ENCODE peak calls at places on chromosome 18, in eight cellular contexts. R is transverse colon, E is sigmoid colon, N is A549, S is lower leg skin, G is ovary, F is heart left ventricle, P is Peyer's patch. C is an unnamed sample.

GRCh38 chr18:76306685-76307292 is 188.3 kb downstream of the ZNF516 start:
- DNase-seq in R (no peak), E (no peak), N (no peak), S (no peak), G (no peak), F (no peak), P (no peak), C (no peak)

GRCh38 chr18:23963443-23964185 is 50.9 kb upstream of the TTC39C start:
- DNase-seq in R (no peak), E (no peak), N (no peak), S (no peak), G (no peak), F (no peak), P (peak), C (no peak)

GRCh38 chr18:68714356-68714706 is 577 bp downstream of the TMX3 start:
- DNase-seq in R (peak), E (no peak), N (peak), S (no peak), G (no peak), F (no peak), P (no peak), C (no peak)

GRCh38 chr18:12960846-12961397 is 13.1 kb downstream of the SEH1L start:
- DNase-seq in R (peak), E (no peak), N (no peak), S (no peak), G (no peak), F (no peak), P (no peak), C (no peak)

GRCh38 chr18:40789286-40789685 is 1165.7 kb upstream of the PIK3C3 start:
- DNase-seq in R (no peak), E (no peak), N (no peak), S (no peak), G (no peak), F (no peak), P (no peak), C (no peak)

GRCh38 chr18:63850010-63850409 is 37.5 kb upstream of the SERPINB2 start:
- DNase-seq in R (no peak), E (no peak), N (peak), S (peak), G (no peak), F (no peak), P (no peak), C (no peak)

GRCh38 chr18:6879508-6880195 is 150.1 kb downstream of the ARHGAP28 start:
- DNase-seq in R (no peak), E (no peak), N (no peak), S (no peak), G (no peak), F (no peak), P (no peak), C (no peak)

GRCh38 chr18:2856499-2856898 is 9.7 kb downstream of the EMILIN2 start:
- DNase-seq in R (no peak), E (peak), N (no peak), S (peak), G (no peak), F (no peak), P (no peak), C (no peak)

GRCh38 chr18:24869285-24869684 is 408.8 kb downstream of the HRH4 start:
- DNase-seq in R (no peak), E (no peak), N (no peak), S (no peak), G (no peak), F (no peak), P (no peak), C (no peak)

GRCh38 chr18:6728318-6728717 is 1.2 kb upstream of the ARHGAP28 start:
- DNase-seq in R (no peak), E (no peak), N (no peak), S (no peak), G (no peak), F (no peak), P (no peak), C (no peak)

GRCh38 chr18:45106331-45106774 is 425.7 kb downstream of the SETBP1 start:
- DNase-seq in R (peak), E (no peak), N (no peak), S (no peak), G (no peak), F (no peak), P (peak), C (no peak)

GRCh38 chr18:58861853-58862252 is 2.8 kb upstream of the ZNF532 start:
- DNase-seq in R (no peak), E (no peak), N (no peak), S (no peak), G (no peak), F (no peak), P (peak), C (no peak)

GRCh38 chr18:58862404-58862803 is 2.3 kb upstream of the ZNF532 start:
- DNase-seq in R (no peak), E (peak), N (no peak), S (peak), G (no peak), F (no peak), P (peak), C (no peak)

GRCh38 chr18:58863539-58864145 is 1.0 kb upstream of the ZNF532 start:
- DNase-seq in R (peak), E (peak), N (no peak), S (peak), G (peak), F (peak), P (peak), C (peak)

GRCh38 chr18:58861353-58861752 is 3.3 kb upstream of the ZNF532 start:
- DNase-seq in R (no peak), E (peak), N (no peak), S (no peak), G (no peak), F (no peak), P (no peak), C (no peak)

GRCh38 chr18:58862851-58863538 is 1.7 kb upstream of the ZNF532 start:
- DNase-seq in R (peak), E (peak), N (peak), S (peak), G (peak), F (peak), P (peak), C (peak)
- TF ChIP-seq POLR2A in R (no peak), E (no peak), N (no peak), S (no peak), G (no peak), F (no peak), P (no peak), C (no peak)

GRCh38 chr18:9914584-9915290 is 921 bp downstream of the VAPA start:
- DNase-seq in R (peak), E (peak), N (peak), S (peak), G (peak), F (peak), P (peak), C (peak)
- TF ChIP-seq CTCF in R (no peak), E (no peak), N (no peak), S (no peak), G (no peak), F (no peak), P (no peak), C (no peak)

GRCh38 chr18:78105611-78106010 is 856.0 kb downstream of the GALR1 start:
- DNase-seq in R (no peak), E (no peak), N (no peak), S (peak), G (no peak), F (no peak), P (no peak), C (no peak)
- TF ChIP-seq POLR2A in R (no peak), E (no peak), N (no peak), S (no peak), G (no peak), F (no peak), P (no peak), C (no peak)

GRCh38 chr18:35267161-35267651 is 22.8 kb downstream of the ZSCAN30 start:
- DNase-seq in R (peak), E (peak), N (no peak), S (peak), G (peak), F (peak), P (peak), C (peak)

GRCh38 chr18:35271656-35272055 is 18.4 kb downstream of the ZSCAN30 start:
- DNase-seq in R (no peak), E (no peak), N (no peak), S (no peak), G (no peak), F (no peak), P (no peak), C (no peak)

GRCh38 chr18:35268811-35269210 is 21.2 kb downstream of the ZSCAN30 start:
- DNase-seq in R (no peak), E (no peak), N (no peak), S (no peak), G (no peak), F (no peak), P (no peak), C (no peak)

GRCh38 chr18:35264409-35264808 is 23.6 kb downstream of the ZNF397 start:
- DNase-seq in R (no peak), E (no peak), N (no peak), S (no peak), G (no peak), F (no peak), P (no peak), C (no peak)

DNA sequence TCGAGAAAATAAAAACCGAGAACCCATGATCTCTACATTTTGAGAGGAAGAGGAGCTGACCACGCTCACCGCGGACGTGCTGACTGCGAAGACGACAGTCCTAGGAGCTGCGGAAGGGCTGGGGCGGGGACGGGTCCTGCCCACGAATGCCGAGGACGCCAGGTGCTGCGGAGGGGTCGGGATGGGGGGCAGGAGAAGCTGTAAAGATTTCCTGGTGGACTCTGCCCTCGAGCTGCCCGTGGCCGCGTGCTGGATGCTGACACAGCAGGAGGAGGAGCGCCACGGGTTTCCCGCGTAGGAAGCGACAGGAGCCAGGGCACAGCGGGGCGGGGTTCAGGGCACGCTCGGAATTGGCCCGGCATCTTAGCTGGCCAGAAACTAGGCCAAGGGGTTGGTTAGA is 22.2 kb downstream of the ZSCAN30 start:
- DNase-seq in R (peak), E (peak), N (no peak), S (no peak), G (peak), F (peak), P (peak), C (no peak)
- TF ChIP-seq CTCF in R (no peak), E (no peak), N (no peak), S (no peak), G (no peak), F (no peak), P (no peak), C (no peak)

GRCh38 chr18:67517224-67517765 is 775 bp upstream of the DSEL start:
- DNase-seq in R (peak), E (peak), N (no peak), S (peak), G (peak), F (peak), P (no peak), C (no peak)

GRCh38 chr18:67515987-67516431 is 511 bp downstream of the DSEL start:
- DNase-seq in R (peak), E (peak), N (peak), S (peak), G (peak), F (peak), P (peak), C (peak)

GRCh38 chr18:67514901-67515540 is 1.5 kb downstream of the DSEL start:
- DNase-seq in R (no peak), E (no peak), N (no peak), S (no peak), G (no peak), F (no peak), P (no peak), C (no peak)

GRCh38 chr18:67518566-67518965 is 2.0 kb upstream of the DSEL start:
- DNase-seq in R (no peak), E (no peak), N (no peak), S (no peak), G (no peak), F (no peak), P (no peak), C (no peak)

DNA sequence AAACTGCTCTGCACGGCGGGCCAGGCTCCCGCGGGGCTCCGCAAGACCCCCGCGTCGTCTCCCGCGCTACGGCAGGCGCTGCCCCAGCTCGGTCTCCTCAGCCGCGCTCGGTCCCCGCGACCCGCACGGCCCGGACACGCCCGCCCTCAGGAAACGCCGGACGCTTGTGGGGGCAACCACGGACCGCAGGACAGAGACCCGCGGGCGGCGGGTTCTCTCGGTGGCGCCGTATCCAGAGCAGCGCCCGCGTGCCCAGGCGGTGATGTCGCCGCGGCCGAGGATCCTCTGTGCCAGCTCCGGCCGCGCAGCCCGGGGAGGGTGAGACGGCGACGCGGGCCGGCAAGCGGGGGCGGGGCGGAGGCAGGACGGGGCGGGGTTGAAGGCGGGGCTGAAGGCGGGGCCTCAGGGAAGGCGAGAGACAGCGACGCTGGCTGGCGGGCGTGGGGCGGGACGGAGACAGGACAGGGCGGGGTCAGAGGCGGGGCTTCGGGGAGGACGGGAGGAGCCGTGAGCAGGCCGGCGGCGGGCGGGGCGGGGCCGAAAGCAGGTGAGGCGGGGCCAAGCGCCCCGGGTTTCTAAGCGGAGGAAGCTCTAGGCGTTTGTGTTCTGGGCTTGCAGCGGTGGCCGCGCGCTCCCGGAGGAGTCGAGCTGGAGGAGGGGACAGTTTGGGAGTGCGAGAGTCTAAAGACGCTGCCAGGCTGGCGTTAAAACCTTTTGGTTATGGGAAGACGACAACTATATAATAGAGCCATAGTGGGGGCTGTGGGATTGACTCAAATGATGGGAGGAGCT is at the start of gene DSEL:
- DNase-seq in R (peak), E (peak), N (peak), S (peak), G (peak), F (peak), P (peak), C (peak)
- TF ChIP-seq POLR2A in R (peak), E (peak), N (peak), S (no peak), G (peak), F (peak), P (peak), C (no peak)

DNA sequence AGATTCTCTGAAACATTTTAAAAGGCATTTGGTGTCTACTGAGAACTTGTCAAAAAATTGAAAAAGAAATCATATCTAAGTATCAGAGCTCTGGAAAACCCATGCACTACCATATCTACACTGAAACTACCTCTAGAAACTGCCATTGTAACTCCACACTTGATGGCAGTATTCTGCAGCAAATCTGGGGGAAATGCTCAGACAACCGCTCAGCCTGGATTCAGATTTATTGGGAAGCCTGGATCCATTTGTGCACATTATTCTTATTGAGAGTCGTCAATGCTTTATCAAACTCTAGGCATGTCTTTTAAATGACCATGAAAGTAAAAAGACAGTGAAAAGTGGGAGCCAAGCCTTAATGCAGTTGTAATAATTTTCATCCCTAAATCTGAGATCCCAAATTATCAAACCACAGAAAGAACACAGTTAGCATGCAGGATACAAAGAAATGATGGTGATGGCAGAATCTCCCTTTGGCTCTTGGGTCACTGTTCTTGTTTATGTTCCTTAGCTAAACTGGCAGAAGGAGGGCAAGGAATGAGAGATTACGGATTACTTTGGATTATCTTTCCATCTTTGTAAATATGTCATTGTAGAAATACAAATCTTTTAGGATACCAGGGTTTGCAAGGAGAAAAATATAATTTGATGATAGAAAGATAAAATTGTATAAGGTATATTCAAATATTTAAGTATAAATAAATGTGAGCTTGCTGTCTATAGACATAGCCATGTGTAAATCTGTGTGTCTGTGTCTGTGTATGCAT is 512.1 kb upstream of the SYT4 start:
- DNase-seq in R (no peak), E (no peak), N (no peak), S (no peak), G (no peak), F (no peak), P (no peak), C (no peak)
- TF ChIP-seq CTCF in R (no peak), E (no peak), N (no peak), S (no peak), G (no peak), F (peak), P (no peak), C (no peak)

DNA sequence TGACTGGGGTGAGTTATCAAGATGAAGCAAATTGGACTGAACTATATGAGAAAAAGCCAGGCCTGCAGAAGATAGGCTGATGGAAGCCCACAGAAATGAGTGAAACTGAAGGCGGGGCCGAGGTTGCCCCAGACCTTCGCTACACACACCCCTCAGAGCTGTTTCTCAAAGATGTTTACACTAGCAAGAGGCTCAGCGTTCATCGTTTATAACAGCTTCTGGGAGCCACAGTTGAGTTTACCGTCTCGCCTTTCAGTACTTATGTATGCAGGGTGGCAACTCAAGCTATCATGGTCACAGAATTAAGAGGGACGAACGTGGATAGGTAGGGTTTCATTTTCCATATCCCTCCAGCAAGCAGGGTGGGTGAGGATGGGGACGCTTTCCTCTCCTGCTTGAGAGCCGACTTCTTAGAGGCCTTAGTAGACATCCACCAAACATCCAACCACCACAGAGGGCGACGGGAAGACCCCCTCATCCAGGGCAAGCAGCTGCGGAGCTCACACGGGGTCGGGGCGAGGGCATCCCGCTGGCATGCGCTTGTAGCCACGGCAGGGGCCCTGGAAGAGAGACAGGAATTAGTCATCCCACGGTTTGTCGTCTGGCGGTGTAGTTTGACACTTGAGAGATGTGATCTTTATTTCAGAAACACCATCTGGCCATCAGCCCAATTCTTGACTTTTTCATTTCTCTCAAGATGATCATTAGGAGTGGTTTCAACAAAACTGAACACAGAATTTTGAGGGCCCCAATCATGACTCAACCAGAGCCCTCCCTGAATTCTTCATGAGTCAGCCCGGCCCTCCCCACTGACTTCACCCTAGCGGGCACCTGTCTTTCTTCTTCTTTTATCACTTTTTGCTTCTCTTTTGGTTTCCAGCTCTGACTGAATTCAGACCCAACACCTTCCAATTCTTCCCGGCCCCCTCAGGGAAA is 109.1 kb upstream of the CTDP1 start:
- DNase-seq in R (peak), E (peak), N (no peak), S (peak), G (peak), F (peak), P (peak), C (no peak)
- TF ChIP-seq POLR2A in R (no peak), E (no peak), N (no peak), S (no peak), G (no peak), F (no peak), P (no peak), C (no peak)